ENCODE peak calls at places on chromosomes 13 and 19, in eight cellular contexts. P is fibroblast of lung, J is brain pericyte, L is Calu3, R is fibroblast of the conjunctiva, H is dorsolateral prefrontal cortex, G is cardiac muscle cell, A is D341Med. D is an unnamed sample.

GRCh38 chr19:32172761-32173160 is 172.6 kb upstream of the ZNF507 start:
- DNase-seq in L (no peak), G (no peak), R (no peak), J (no peak), H (no peak), P (no peak), A (peak), D (no peak)

GRCh38 chr13:93409001-93409400 is 182.4 kb downstream of the GPC6 start:
- DNase-seq in A (no peak), R (no peak), P (peak), J (no peak), H (no peak), G (no peak), L (no peak), D (no peak)

GRCh38 chr13:77009011-77009410 is 17.1 kb downstream of the CLN5 start:
- DNase-seq in A (no peak), P (peak), J (no peak), H (no peak), G (peak), R (no peak), L (no peak), D (no peak)

GRCh38 chr13:39259371-39259770 is 221.1 kb downstream of the NHLRC3 start:
- DNase-seq in G (no peak), H (no peak), A (no peak), P (no peak), L (no peak), J (no peak), R (no peak), D (no peak)

GRCh38 chr13:41811588-41812021 is 149.3 kb downstream of the VWA8 start:
- DNase-seq in G (no peak), L (no peak), H (no peak), P (no peak), J (no peak), A (no peak), R (no peak), D (no peak)

GRCh38 chr13:98664047-98664446 is 87.1 kb upstream of the STK24 start:
- DNase-seq in R (peak), P (peak), A (no peak), H (no peak), L (peak), G (no peak), J (peak), D (no peak)

GRCh38 chr13:83881917-83882625 is at the start of gene SLITRK1:
- DNase-seq in H (peak), A (peak), R (peak), J (no peak), P (peak), G (peak), L (no peak), D (peak)

GRCh38 chr13:44236370-44236769 is 137.3 kb upstream of the SERP2 start:
- DNase-seq in H (no peak), G (no peak), J (no peak), R (no peak), P (no peak), A (no peak), L (no peak), D (no peak)